ENCODE peak calls at places on chromosomes 7 and 10, in nine cellular contexts. M is HL-60, G is left ventricle myocardium inferior, I is LNCaP clone FGC, B is uterus, R is SJSA1, T is adrenal gland, J is lower lobe of right lung, O is aorta. S is an unnamed sample.

GRCh38 chr7:54161621-54162020 is 380.6 kb upstream of the VSTM2A start:
- DNase-seq in I (no peak), R (no peak), J (no peak), B (no peak), O (no peak), M (no peak), G (no peak), T (no peak), S (no peak)

GRCh38 chr7:129367700-129368388 is 66.4 kb upstream of the STRIP2 start:
- DNase-seq in R (peak; percentile 67), G (peak; percentile 58), O (peak; percentile 90), T (peak; percentile 64), B (peak; percentile 69), M (no peak), J (peak; percentile 81), I (peak; percentile 40), S (no peak)

GRCh38 chr10:31147220-31147608 is 115.5 kb upstream of the ZNF438 start:
- DNase-seq in T (no peak), M (no peak), O (no peak), G (no peak), B (no peak), J (no peak), I (no peak), R (no peak), S (peak; percentile 42)

GRCh38 chr7:114786455-114786854 is 135.4 kb upstream of the MDFIC start:
- DNase-seq in R (no peak), T (no peak), G (no peak), O (no peak), B (no peak), I (no peak), J (no peak), M (no peak), S (no peak)

GRCh38 chr10:79904671-79905321 is 44.1 kb downstream of the SFTPD start:
- DNase-seq in M (peak; percentile 7), B (peak; percentile 59), R (peak; percentile 64), I (peak; percentile 27), T (peak; percentile 55), G (peak; percentile 80), J (peak; percentile 84), O (peak; percentile 92), S (no peak)

GRCh38 chr10:86753056-86753455 is 3.4 kb upstream of the BMPR1A start:
- DNase-seq in G (no peak), R (no peak), B (no peak), T (no peak), M (no peak), O (no peak), J (no peak), I (no peak), S (no peak)

GRCh38 chr7:36958094-36958718 is 233.9 kb upstream of the AOAH start:
- DNase-seq in J (no peak), R (no peak), O (no peak), B (no peak), G (no peak), I (no peak), M (no peak), T (no peak), S (no peak)

GRCh38 chr10:4514445-4515108 is 311.4 kb upstream of the AKR1E2 start:
- DNase-seq in B (peak; percentile 69), M (peak; percentile 35), J (peak; percentile 61), R (no peak), T (peak; percentile 56), G (peak; percentile 75), I (no peak), O (peak; percentile 67), S (no peak)

GRCh38 chr7:143354376-143354775 is 8.1 kb downstream of the FAM131B start:
- DNase-seq in M (no peak), O (no peak), R (no peak), T (no peak), G (no peak), B (no peak), J (no peak), I (no peak), S (no peak)

GRCh38 chr7:36285276-36285675 is 104.4 kb upstream of the ANLN start:
- DNase-seq in R (no peak), O (no peak), M (no peak), J (no peak), I (no peak), B (no peak), T (no peak), G (no peak), S (no peak)

GRCh38 chr10:33477291-33478088 is 143.0 kb upstream of the NRP1 start:
- DNase-seq in G (no peak), M (no peak), R (no peak), O (no peak), T (no peak), I (no peak), B (no peak), J (no peak), S (no peak)

GRCh38 chr10:33478089-33478674 is 143.7 kb upstream of the NRP1 start:
- DNase-seq in M (no peak), B (no peak), O (no peak), J (no peak), G (no peak), T (no peak), R (no peak), I (peak; percentile 74), S (no peak)

GRCh38 chr10:33478675-33479125 is 144.2 kb upstream of the NRP1 start:
- DNase-seq in I (peak; percentile 4), G (no peak), T (no peak), M (no peak), B (no peak), J (no peak), O (no peak), R (no peak), S (no peak)

GRCh38 chr10:33476757-33477273 is 142.3 kb upstream of the NRP1 start:
- DNase-seq in R (no peak), G (no peak), O (no peak), B (no peak), T (no peak), I (no peak), M (no peak), J (no peak), S (no peak)

DNA sequence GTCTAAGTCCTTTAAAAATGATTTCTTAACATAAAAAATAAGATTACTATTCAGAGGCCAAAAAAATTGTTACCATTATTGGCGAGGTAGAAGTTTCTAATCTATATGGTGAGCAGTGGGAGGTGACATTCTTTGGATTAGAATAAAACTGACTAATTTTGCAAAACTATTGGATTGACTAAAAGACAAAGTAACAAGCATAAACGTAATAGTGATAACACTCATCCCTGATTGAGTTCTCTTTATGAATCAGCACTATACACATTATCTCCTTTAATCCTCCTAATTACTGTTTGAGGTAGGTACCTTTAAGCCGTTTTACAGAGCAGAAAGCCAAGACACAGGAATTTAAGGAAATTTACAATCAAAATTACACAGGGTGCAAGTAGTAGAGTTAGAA is 139.2 kb upstream of the NRP1 start:
- DNase-seq in B (no peak), T (no peak), R (no peak), G (no peak), O (no peak), I (no peak), J (no peak), M (no peak), S (no peak)
- H3K4me3 ChIP-seq in B (no peak overlapping the region), T (no peak overlapping the region), R (no peak overlapping the region), G (no peak overlapping the region), O (no peak overlapping the region), I (no peak overlapping the region), J (no peak overlapping the region), M (no peak overlapping the region), S (no peak overlapping the region)

DNA sequence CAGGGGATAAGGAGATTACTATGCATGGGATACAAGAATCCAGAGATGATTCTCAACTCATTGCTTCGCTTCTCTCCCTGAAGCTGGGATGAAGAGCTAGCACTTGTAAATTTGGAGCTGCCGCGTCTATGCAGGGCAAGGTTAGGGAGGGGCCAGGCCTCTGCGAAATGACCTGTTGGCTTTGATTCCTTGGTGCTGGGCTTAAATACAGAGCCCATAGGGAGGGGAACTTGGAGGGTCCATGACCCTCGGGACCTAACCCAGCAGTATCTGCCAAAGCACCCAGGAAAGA is 673 bp upstream of the WNT2 start:
- DNase-seq in I (no peak), R (no peak), J (no peak), B (no peak), G (no peak), M (no peak), T (no peak), O (no peak), S (no peak)
- H3K4me3 ChIP-seq in I (no peak overlapping the region), R (peak overlapping the region; percentile 39), J (peak overlapping the region; percentile 53), B (peak overlapping the region; percentile 26), G (peak overlapping the region; percentile 61), M (no peak overlapping the region), T (peak overlapping the region; percentile 43), O (peak overlapping the region; percentile 52), S (peak overlapping the region; percentile 62)

DNA sequence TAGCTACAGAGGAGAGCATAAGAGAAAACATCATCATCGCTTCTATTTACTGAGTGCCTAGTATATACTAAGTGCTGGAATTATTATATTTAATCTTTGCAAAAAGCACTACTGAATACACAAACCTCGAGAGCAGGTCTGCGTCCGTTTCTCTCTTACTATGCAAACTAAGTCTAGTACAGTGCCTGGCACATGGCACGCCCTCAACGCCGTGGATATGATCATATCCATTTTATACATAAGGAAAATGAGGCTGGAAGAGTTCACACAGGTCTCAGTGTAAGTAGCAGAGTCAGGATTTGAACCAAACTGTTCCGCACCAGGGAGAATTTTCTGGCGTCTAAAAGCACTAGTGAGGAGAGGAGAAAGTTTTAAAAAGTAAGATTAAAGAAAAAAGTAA is 17.6 kb downstream of the MXI1 start:
- DNase-seq in M (no peak), J (peak; percentile 47), I (no peak), G (no peak), R (no peak), B (no peak), O (no peak), T (no peak), S (no peak)
- H3K4me3 ChIP-seq in M (no peak overlapping the region), J (peak overlapping the region; percentile 86), I (peak overlapping the region; percentile 64), G (peak overlapping the region; percentile 91), R (peak overlapping the region; percentile 92), B (no peak overlapping the region), O (no peak overlapping the region), T (peak overlapping the region; percentile 67), S (peak overlapping the region; percentile 49)

DNA sequence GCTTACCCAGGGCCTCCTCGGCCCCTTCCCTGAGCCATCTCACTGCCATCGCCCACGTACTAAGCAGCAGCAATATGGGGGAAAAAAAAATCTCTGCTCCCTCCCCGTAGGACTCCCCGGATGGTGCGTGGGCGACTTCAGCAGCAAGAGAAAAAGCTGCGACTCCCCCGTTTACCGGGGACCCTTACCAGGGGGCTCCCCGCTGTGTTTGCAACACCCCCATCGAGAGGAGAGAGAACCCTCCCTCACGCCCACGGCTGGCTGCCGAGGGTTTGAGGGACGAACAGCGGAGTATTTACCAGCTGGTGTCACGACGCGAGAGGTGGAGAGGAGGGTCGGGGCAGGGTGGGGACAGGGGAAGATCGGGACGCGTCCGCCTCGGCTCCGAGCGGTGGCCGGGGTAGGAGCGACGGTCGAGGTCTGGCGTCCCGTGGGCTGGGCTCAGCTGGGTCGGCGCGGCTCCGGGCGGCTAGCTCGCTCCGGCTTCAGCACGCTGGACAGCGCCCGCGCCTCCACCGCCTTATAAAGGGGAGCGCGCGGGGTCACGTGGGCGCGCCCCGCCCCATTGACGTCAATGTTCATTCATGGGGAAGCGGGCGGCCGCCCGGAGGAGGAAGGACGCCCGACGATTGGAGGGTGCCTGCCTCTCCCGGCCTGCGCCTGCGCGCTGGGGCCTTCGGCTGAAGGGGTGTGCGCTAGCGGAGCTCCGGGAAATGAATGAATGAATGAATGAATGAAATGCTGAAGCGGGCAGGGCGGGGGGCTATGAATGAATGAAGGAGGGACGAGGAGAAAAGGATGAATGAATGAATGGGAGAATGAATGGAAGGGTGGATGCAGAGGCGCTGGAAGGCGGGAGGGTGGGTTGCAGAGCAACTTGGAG is at the start of gene VGF:
- DNase-seq in O (peak; percentile 98), J (peak; percentile 96), M (peak; percentile 86), I (peak; percentile 42), T (peak; percentile 92), R (peak; percentile 92), B (peak; percentile 85), G (peak; percentile 91), S (peak; percentile 84)
- H3K4me3 ChIP-seq in O (no peak within 1 kb of the TSS), J (peak within 1 kb of the TSS; percentile 11), M (peak within 1 kb of the TSS; percentile 24), I (peak within 1 kb of the TSS; percentile 51), T (peak within 1 kb of the TSS; percentile 8), R (no peak within 1 kb of the TSS), B (no peak within 1 kb of the TSS), G (peak within 1 kb of the TSS; percentile 55), S (peak within 1 kb of the TSS; percentile 48)